ENCODE peak calls at places on chromosome 9, in nine cellular contexts. P, F, R, Y, T, V, S, E and U are unnamed samples.

GRCh38 chr9:70933318-70933717 is 188.1 kb downstream of the TRPM3 start:
- DNase-seq in R (no peak), V (no peak), P (no peak), E (no peak), F (no peak), Y (no peak), S (no peak), T (no peak), U (no peak)

GRCh38 chr9:98410185-98410697 is 154.8 kb upstream of the TBC1D2 start:
- DNase-seq in V (peak; percentile 68), E (no peak), F (peak; percentile 19), T (no peak), S (no peak), Y (no peak), R (peak; percentile 4), P (peak; percentile 22), U (no peak)

GRCh38 chr9:108412755-108413154 is 443.0 kb downstream of the ACTL7B start:
- DNase-seq in S (no peak), F (no peak), Y (peak; percentile 28), E (no peak), V (no peak), P (no peak), R (peak; percentile 4), T (no peak), U (no peak)

GRCh38 chr9:133711428-133712220 is 26.5 kb downstream of the SARDH start:
- DNase-seq in E (no peak), T (no peak), V (no peak), F (no peak), S (no peak), R (no peak), Y (no peak), P (no peak), U (no peak)

GRCh38 chr9:127927457-127928231 is 2.9 kb downstream of the PIP5KL1 start:
- DNase-seq in R (peak; percentile 72), T (peak; percentile 82), Y (no peak), P (no peak), S (no peak), V (no peak), F (no peak), E (peak; percentile 82), U (peak; percentile 80)

GRCh38 chr9:76077537-76077936 is 187.1 kb downstream of the PCSK5 start:
- DNase-seq in S (no peak), R (no peak), T (no peak), Y (no peak), E (no peak), P (no peak), V (no peak), F (no peak), U (no peak)

GRCh38 chr9:17942498-17942897 is 363.6 kb downstream of the SH3GL2 start:
- DNase-seq in T (no peak), F (no peak), V (no peak), R (no peak), P (no peak), Y (no peak), E (no peak), S (no peak), U (no peak)

GRCh38 chr9:127802576-127803443 is at the start of gene FPGS:
- DNase-seq in T (peak; percentile 90), R (peak; percentile 92), F (peak; percentile 88), V (peak; percentile 98), S (peak; percentile 81), Y (peak; percentile 91), E (peak; percentile 89), P (peak; percentile 90), U (peak; percentile 81)

GRCh38 chr9:19085295-19085694 is 17.4 kb downstream of the HAUS6 start:
- DNase-seq in Y (peak; percentile 23), R (peak; percentile 27), E (no peak), P (no peak), T (no peak), S (no peak), F (no peak), V (peak; percentile 30), U (no peak)

GRCh38 chr9:35645736-35646582 is 4.8 kb downstream of the SIT1 start:
- DNase-seq in E (peak; percentile 45), P (no peak), F (no peak), S (peak; percentile 42), T (peak; percentile 70), R (no peak), Y (no peak), V (no peak), U (no peak)

GRCh38 chr9:124411514-124412227 is 3.6 kb downstream of the PSMB7 start:
- DNase-seq in T (no peak), S (no peak), V (no peak), P (no peak), R (no peak), E (no peak), F (no peak), Y (no peak), U (no peak)

GRCh38 chr9:31824860-31825259 is 559.6 kb upstream of the ACO1 start:
- DNase-seq in E (no peak), V (no peak), R (no peak), F (no peak), Y (no peak), S (no peak), P (no peak), T (no peak), U (no peak)

GRCh38 chr9:134299883-134300282 is 26.4 kb upstream of the RXRA start:
- DNase-seq in V (no peak), P (peak; percentile 12), Y (no peak), E (peak; percentile 44), S (no peak), T (no peak), F (peak; percentile 15), R (no peak), U (no peak)

GRCh38 chr9:88835038-88835466 is 156.2 kb upstream of the S1PR3 start:
- DNase-seq in E (no peak), V (no peak), S (no peak), T (no peak), F (no peak), P (no peak), R (peak; percentile 28), Y (no peak), U (no peak)

GRCh38 chr9:79581794-79582193 is 10.0 kb downstream of the TLE4 start:
- DNase-seq in E (no peak), F (no peak), T (no peak), S (no peak), P (no peak), V (no peak), R (no peak), Y (peak; percentile 11), U (peak; percentile 32)

GRCh38 chr9:136012651-136013050 is 51.5 kb upstream of the UBAC1 start:
- DNase-seq in P (peak; percentile 35), R (peak; percentile 93), S (no peak), F (peak; percentile 38), E (no peak), T (no peak), V (peak; percentile 67), Y (no peak), U (no peak)

DNA sequence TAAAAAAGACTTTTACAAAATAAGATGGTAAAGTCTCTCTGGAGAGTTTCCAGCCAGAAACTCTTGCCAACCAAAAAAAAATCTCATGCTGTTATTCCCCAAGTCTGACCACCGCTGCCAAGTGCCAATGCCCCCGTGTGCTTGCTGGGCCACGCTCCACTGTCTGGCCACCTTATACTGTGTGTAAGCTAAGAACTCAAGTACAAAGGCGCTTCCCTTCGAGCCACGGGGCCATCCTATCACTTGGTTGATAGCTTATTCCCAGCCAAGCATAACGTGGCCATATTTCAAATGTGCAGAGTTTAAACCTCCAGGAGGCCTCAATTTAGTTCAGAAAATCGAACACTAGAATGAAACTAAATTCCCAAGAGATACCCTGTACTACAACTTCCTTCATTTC is 36.0 kb downstream of the ROR2 start:
- DNase-seq in F (no peak), T (no peak), R (no peak), E (no peak), Y (no peak), S (no peak), V (no peak), P (no peak), U (no peak)
- TF ChIP-seq CTCF in F (no peak), T (no peak), R (no peak), E (no peak), Y (no peak), S (no peak), V (no peak), P (no peak), U (no peak)

GRCh38 chr9:114176601-114177295 is 21.4 kb downstream of the COL27A1 start:
- DNase-seq in F (no peak), P (no peak), S (no peak), T (no peak), V (peak; percentile 68), Y (no peak), E (no peak), R (no peak), U (no peak)
- H3K27ac ChIP-seq in F (no peak overlapping the region), P (peak overlapping the region; percentile 82), S (peak overlapping the region; percentile 86), T (no peak overlapping the region), V (peak overlapping the region; percentile 76), Y (peak overlapping the region; percentile 24), E (no peak overlapping the region), R (no peak overlapping the region), U (no peak overlapping the region)

GRCh38 chr9:96771124-96771523 is 6.8 kb downstream of the ZNF510 start:
- DNase-seq in S (no peak), E (no peak), T (no peak), P (no peak), R (no peak), V (no peak), F (no peak), Y (no peak), U (no peak)

GRCh38 chr9:96769989-96770388 is 7.9 kb downstream of the ZNF510 start:
- DNase-seq in E (no peak), T (no peak), S (no peak), F (no peak), R (no peak), P (no peak), Y (no peak), V (no peak), U (no peak)

GRCh38 chr9:96762562-96762961 is 15.3 kb downstream of the ZNF510 start:
- DNase-seq in V (no peak), F (no peak), R (no peak), T (no peak), E (no peak), S (no peak), P (no peak), Y (peak; percentile 9), U (no peak)

DNA sequence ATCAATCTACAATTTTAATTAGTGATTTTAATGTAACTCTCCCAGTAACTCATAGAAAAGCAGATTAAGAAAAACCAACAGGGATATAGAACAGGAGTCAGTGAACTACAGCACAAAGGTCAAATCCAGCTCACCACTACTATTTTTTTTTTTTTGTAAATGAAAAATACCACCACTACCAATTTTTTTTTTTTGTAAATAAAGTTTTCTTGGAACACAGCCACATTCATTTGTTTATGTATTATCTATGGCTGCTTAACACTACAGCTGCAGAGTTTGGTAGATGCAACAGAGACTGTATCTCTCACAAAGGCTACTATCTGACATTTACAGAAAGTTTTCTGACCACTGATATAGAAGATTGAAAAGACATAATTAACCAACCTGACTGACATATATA is 11.7 kb downstream of the ZNF510 start:
- DNase-seq in S (no peak), E (no peak), V (no peak), P (no peak), T (no peak), R (no peak), F (no peak), Y (no peak), U (no peak)
- H3K9me3 ChIP-seq in S (peaks cover 10% of the 10 kb centered on the region), E (peaks cover 78% of the 10 kb centered on the region), V (peaks cover 50% of the 10 kb centered on the region), P (peaks cover 100% of the 10 kb centered on the region), T (peaks cover 13% of the 10 kb centered on the region), R (peaks cover 69% of the 10 kb centered on the region), F (peaks cover 100% of the 10 kb centered on the region), Y (peaks cover 97% of the 10 kb centered on the region), U (peaks cover 96% of the 10 kb centered on the region)

DNA sequence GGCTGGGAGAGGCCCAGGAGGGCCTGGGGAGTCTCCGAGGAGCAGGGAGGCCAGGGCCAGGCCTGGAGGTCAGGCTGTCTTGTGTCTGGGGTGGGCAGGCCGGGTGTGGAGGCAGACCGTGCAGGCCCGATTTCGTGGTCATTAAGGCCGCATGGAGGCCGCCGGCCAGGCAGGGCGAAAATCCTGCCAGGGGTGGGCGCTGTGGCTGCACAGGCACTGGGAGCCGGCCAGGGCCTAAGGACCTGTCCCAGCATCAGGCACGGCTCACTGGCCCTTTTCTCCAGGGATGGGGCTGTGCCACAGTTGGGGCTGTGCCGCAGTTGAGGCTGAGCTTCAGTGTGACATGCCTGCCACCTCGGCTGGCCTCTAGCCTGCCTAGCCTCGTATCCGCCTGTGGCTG is 35.9 kb downstream of the ASS1 start:
- DNase-seq in T (no peak), Y (peak; percentile 36), R (no peak), E (no peak), F (no peak), P (no peak), S (no peak), V (no peak), U (no peak)
- TF ChIP-seq CTCF in T (no peak), Y (no peak), R (no peak), E (no peak), F (no peak), P (no peak), S (no peak), V (peak; percentile 31), U (no peak)